ENCODE peak calls at places on chromosomes 5 and 9, in five cellular contexts. Q is NCI-H510A treated with DMSO at 0.1 percent for 48 hours, U is C1 segment of cervical spinal cord, Z is NB4, G is activated T-cell treated with anti-CD3 and anti-CD28 coated beads for 1 hour. X is an unnamed sample.

GRCh38 chr9:127149463-127150390 is 27.3 kb upstream of the ANGPTL2 start:
- DNase-seq in G (no peak), Q (no peak), U (no peak), Z (no peak), X (no peak)

GRCh38 chr9:136717399-136717798 is 5.0 kb downstream of the DIPK1B start:
- DNase-seq in G (no peak), Z (no peak), U (no peak), Q (no peak), X (no peak)

GRCh38 chr5:179765400-179765799 is 28.4 kb upstream of the LTC4S start:
- DNase-seq in Z (peak), Q (no peak), G (no peak), U (no peak), X (no peak)

GRCh38 chr5:133702773-133703770 is 90.7 kb upstream of the FSTL4 start:
- DNase-seq in U (no peak), Q (no peak), G (no peak), Z (no peak), X (no peak)

GRCh38 chr5:124628721-124629596 is 117.5 kb downstream of the ZNF608 start:
- DNase-seq in Q (no peak), U (no peak), G (no peak), Z (peak), X (peak)

GRCh38 chr9:85521331-85522197 is 220.2 kb downstream of the AGTPBP1 start:
- DNase-seq in Q (no peak), U (no peak), G (no peak), Z (no peak), X (no peak)

GRCh38 chr9:129258124-129258822 is 80.2 kb upstream of the IER5L start:
- DNase-seq in U (peak), G (peak), Q (peak), Z (peak), X (peak)

GRCh38 chr5:81825237-81825636 is 74.3 kb upstream of the SSBP2 start:
- DNase-seq in G (no peak), Q (peak), U (no peak), Z (peak), X (peak)

GRCh38 chr5:33067291-33067690 is 356.2 kb downstream of the NPR3 start:
- DNase-seq in G (no peak), U (no peak), Q (no peak), Z (no peak), X (no peak)

GRCh38 chr5:159184858-159185381 is 24.4 kb downstream of the RNF145 start:
- DNase-seq in Z (no peak), G (no peak), Q (no peak), U (no peak), X (no peak)

GRCh38 chr9:101718176-101718575 is 20.3 kb downstream of the GRIN3A start:
- DNase-seq in Q (no peak), G (no peak), U (no peak), Z (no peak), X (no peak)

GRCh38 chr9:120735415-120736126 is 21.3 kb upstream of the MEGF9 start:
- DNase-seq in Z (peak), Q (no peak), U (no peak), G (no peak), X (no peak)

GRCh38 chr5:146176805-146177204 is 5.6 kb downstream of the LARS1 start:
- DNase-seq in Z (no peak), G (no peak), Q (no peak), U (no peak), X (no peak)

GRCh38 chr9:91843623-91844111 is 106.4 kb downstream of the ROR2 start:
- DNase-seq in G (no peak), Z (no peak), Q (peak), U (peak), X (no peak)

GRCh38 chr9:130606887-130607582 is 27.7 kb downstream of the FUBP3 start:
- DNase-seq in U (no peak), Z (no peak), Q (no peak), G (no peak), X (no peak)

GRCh38 chr9:85729882-85730281 is 11.9 kb downstream of the AGTPBP1 start:
- DNase-seq in Q (no peak), U (no peak), Z (peak), G (no peak), X (no peak)

GRCh38 chr5:77867194-77867691 is 91.1 kb upstream of the TBCA start:
- DNase-seq in U (no peak), G (no peak), Q (no peak), Z (peak), X (no peak)

GRCh38 chr5:145949474-145949873 is 13.1 kb downstream of the SH3RF2 start:
- DNase-seq in U (no peak), Q (no peak), Z (no peak), G (no peak), X (no peak)

GRCh38 chr5:60903356-60903755 is 41.5 kb downstream of the ERCC8 start:
- DNase-seq in U (no peak), G (no peak), Z (no peak), Q (no peak), X (no peak)

GRCh38 chr9:131524578-131525315 is 6.3 kb downstream of the UCK1 start:
- DNase-seq in U (no peak), G (no peak), Z (no peak), Q (no peak), X (no peak)

GRCh38 chr5:143733635-143734341 is 78.2 kb upstream of the HMHB1 start:
- DNase-seq in G (no peak), U (no peak), Z (no peak), Q (no peak), X (no peak)

GRCh38 chr5:10214036-10214435 is 35.7 kb downstream of the ATPSCKMT start:
- DNase-seq in U (no peak), Q (no peak), G (no peak), Z (no peak), X (no peak)

GRCh38 chr5:82320971-82321370 is 42.8 kb upstream of the RPS23 start:
- DNase-seq in Q (no peak), U (no peak), G (no peak), Z (no peak), X (no peak)

GRCh38 chr9:757246-757881 is 84.1 kb upstream of the DMRT1 start:
- DNase-seq in U (no peak), G (no peak), Z (peak), Q (no peak), X (no peak)